ENCODE peak calls at places on chromosomes 11 and 22, in six cellular contexts. N, Z, T, C, O and X are unnamed samples.

GRCh38 chr11:19441752-19442553 is 201.2 kb upstream of the E2F8 start:
- DNase-seq in Z (peak), T (peak), O (no peak), C (no peak), N (no peak), X (peak)

GRCh38 chr11:8327761-8328192 is 64.1 kb upstream of the LMO1 start:
- DNase-seq in O (no peak), N (no peak), Z (no peak), T (no peak), C (no peak), X (no peak)

GRCh38 chr11:96322775-96323642 is 20.0 kb downstream of the MAML2 start:
- DNase-seq in O (no peak), T (no peak), Z (no peak), N (no peak), C (no peak), X (no peak)

GRCh38 chr22:20999350-21000214 is 2.3 kb downstream of the THAP7 start:
- DNase-seq in C (no peak), T (no peak), Z (no peak), O (no peak), N (no peak), X (no peak)

GRCh38 chr11:6502382-6502781 is 5.3 kb downstream of the DNHD1 start:
- DNase-seq in N (no peak), C (no peak), Z (no peak), T (no peak), O (no peak), X (no peak)

GRCh38 chr11:1373536-1374214 is 16.1 kb upstream of the BRSK2 start:
- DNase-seq in N (no peak), O (no peak), T (no peak), Z (no peak), C (no peak), X (no peak)

GRCh38 chr11:36510567-36511020 is 522 bp upstream of the TRAF6 start:
- DNase-seq in Z (peak), N (no peak), T (no peak), O (no peak), C (peak), X (peak)

GRCh38 chr11:47071341-47071740 is 105.3 kb downstream of the ARFGAP2 start:
- DNase-seq in N (no peak), O (no peak), T (no peak), C (no peak), Z (no peak), X (no peak)

GRCh38 chr22:21865041-21865440 is 2.4 kb downstream of the MAPK1 start:
- DNase-seq in C (no peak), N (peak), T (peak), O (no peak), Z (peak), X (peak)

GRCh38 chr11:72483412-72484186 is 49.3 kb upstream of the CLPB start:
- DNase-seq in Z (peak), O (no peak), C (no peak), N (peak), T (no peak), X (peak)

GRCh38 chr11:106961518-106961917 is 56.8 kb downstream of the GUCY1A2 start:
- DNase-seq in O (no peak), Z (peak), N (no peak), C (no peak), T (no peak), X (peak)

GRCh38 chr22:23000657-23001439 is 69.5 kb upstream of the GNAZ start:
- DNase-seq in N (no peak), T (no peak), C (no peak), Z (no peak), O (no peak), X (no peak)
- TF ChIP-seq CTCF in N (no peak), T (no peak), C (no peak), Z (no peak), O (no peak), X (no peak)

GRCh38 chr11:59557940-59558643 is 46.8 kb downstream of the OR4D9 start:
- DNase-seq in N (no peak), T (no peak), C (peak), O (no peak), Z (no peak), X (no peak)
- H3K4me3 ChIP-seq in N (no peak), T (no peak), C (peak), O (peak), Z (no peak), X (peak)

GRCh38 chr11:132158696-132159095 is 788.3 kb downstream of the NTM start:
- DNase-seq in O (no peak), T (no peak), C (no peak), N (no peak), Z (peak), X (peak)

GRCh38 chr11:132161538-132161937 is 791.1 kb downstream of the NTM start:
- DNase-seq in O (no peak), Z (no peak), N (no peak), C (no peak), T (no peak), X (no peak)

DNA sequence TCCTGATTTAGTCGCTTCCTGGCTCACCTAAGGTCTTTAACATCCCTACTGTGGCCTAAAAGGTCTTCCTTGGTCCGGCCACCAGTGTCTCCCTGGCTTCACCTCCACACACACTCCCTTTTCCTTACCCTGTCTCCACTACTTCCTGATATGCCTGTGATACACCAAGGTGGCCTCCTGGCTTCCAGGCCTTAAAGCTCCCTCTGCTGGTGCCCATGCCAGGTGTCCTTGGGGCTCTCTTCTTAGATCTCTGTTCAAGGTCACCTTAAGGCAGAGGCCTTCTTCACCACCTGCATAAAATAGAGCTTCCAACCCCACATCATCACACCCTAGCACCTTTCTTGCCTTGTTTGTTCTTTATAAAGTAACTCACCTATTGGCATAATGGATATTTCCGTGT is 787.7 kb downstream of the NTM start:
- DNase-seq in C (peak), N (no peak), Z (peak), T (no peak), O (no peak), X (peak)
- TF ChIP-seq CTCF in C (peak), N (no peak), Z (peak), T (no peak), O (no peak), X (peak)

DNA sequence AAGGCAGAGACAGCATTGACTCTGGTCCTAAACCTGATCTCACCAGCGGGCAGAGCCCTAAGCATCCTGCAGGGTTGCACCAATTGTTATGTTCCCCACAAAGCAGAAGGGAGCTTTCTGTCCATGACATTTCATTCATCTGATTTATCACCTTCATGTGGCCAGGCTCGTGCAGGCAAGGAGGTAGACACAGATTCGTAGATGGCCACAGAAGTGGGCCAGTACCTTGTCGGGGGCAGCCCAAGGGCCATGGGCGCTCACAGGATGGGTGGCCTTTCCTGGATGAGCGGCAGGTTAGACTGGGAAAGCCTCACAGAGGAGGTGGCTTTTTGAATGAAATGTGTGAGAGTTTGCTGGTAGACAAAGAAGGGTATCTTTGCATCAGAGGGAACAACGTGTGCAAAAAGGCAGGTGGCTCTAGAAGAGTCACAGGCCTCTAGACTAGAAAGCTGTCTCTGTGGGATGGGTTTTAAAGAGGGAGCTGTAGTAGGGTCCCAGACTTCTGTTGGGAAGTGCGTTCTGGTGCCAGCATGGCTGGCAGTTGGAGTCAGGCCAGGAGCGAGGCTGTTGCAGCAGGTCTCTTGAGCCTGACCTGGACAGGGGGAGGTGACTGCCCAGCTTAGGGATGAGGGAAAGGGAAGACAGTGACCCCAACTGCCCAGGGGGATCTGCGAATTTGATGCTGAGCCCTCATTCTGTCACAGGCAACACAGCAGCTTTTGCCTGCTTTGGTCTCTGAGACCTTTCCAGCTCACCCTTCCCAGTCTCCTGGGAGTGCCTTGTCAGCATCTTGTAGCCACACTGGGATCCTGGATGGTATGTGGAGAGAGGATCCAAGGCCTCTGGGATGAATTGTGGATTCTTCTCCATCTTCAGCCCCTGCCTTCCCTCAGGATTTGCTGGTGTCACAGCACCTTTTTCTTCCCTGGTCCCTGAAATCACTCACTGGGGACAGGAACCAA is 3.2 kb downstream of the TSKU start:
- DNase-seq in N (no peak), T (no peak), O (no peak), C (no peak), Z (no peak), X (no peak)
- H3K4me3 ChIP-seq in N (no peak), T (no peak), O (no peak), C (peak), Z (no peak), X (no peak)

GRCh38 chr11:64850979-64851567 is 6.6 kb upstream of the CDC42BPG start:
- DNase-seq in N (no peak), O (no peak), C (peak), T (no peak), Z (no peak), X (no peak)
- TF ChIP-seq CTCF in N (no peak), O (no peak), C (no peak), T (no peak), Z (no peak), X (no peak)

DNA sequence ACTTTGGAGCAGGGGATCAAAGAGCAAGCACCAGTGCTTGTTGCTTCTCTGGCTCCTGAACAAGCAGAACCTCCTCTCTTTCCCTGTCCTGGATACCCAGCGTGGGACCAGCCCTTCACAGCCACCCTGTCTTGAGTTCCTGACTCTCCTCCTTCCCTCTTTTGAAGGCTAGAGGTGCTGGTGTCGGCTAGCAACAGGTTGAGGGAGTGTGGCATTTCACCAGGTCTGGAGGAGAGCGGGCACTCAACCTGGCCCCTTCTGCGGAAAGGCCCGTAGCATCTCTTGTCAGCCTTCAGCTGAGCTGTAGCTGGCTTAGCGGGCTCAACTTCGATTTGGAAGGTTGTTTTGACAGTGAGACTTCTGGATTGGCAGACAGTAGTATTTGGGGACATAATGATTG is 26.6 kb downstream of the RCOR2 start:
- DNase-seq in Z (no peak), C (no peak), T (no peak), O (no peak), N (no peak), X (no peak)
- H3K4me3 ChIP-seq in Z (no peak), C (no peak), T (no peak), O (no peak), N (no peak), X (no peak)

GRCh38 chr11:43579171-43579918 is 101.2 kb upstream of the HSD17B12 start:
- DNase-seq in T (no peak), O (no peak), Z (peak), C (peak), N (no peak), X (peak)
- TF ChIP-seq CTCF in T (no peak), O (no peak), Z (peak), C (peak), N (no peak), X (peak)

DNA sequence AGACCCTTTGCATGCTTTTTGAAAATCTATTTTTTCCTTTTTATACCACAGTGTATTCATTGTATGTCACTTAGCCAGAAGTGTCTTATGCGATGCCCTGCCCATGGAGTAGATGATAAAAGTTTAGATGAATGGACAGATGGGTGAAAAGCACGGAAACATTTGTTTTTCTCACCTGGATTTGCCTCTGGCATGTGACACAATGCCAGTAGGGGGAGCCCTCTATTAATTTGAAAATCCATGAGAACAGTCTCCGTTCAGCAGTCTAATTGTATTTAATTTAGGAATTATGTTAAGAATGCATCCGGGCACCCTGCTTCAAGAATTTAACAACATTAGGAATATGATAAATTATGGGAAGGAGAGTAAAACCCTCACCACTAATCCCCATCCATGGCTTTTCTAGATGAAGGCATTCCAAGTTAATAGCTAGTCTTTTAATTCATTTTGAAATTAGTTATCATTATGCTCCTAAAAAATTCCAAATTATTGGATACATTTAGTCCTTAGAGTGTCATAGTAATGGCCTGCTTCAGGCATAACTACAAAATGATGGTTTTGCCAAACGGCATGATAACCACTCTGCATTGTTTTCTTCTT is 55.3 kb upstream of the ALKBH3 start:
- DNase-seq in T (no peak), Z (peak), O (no peak), N (peak), C (peak), X (peak)
- H3K4me3 ChIP-seq in T (no peak), Z (no peak), O (no peak), N (no peak), C (no peak), X (no peak)

GRCh38 chr11:11604340-11604992 is 17.3 kb downstream of the GALNT18 start:
- DNase-seq in C (no peak), N (no peak), Z (no peak), O (no peak), T (peak), X (no peak)
- TF ChIP-seq CTCF in C (no peak), N (no peak), Z (no peak), O (no peak), T (no peak), X (no peak)